ENCODE peak calls at places on chromosomes 7 and 10, in four cellular contexts. One of them, this sample, is unnamed. For H3K4me1, the result is how much of the 10 kb centered on the place peaks cover.

GRCh38 chr7:136309407-136309806 is 332.2 kb upstream of the MTPN start:
- DNase-seq in K562: no peak
- DNase-seq in H1: no peak
- DNase-seq in fibroblast of lung: no peak
- DNase-seq in this sample: no peak

GRCh38 chr7:55365103-55365679 is at the start of gene LANCL2:
- DNase-seq in fibroblast of lung: peak
- DNase-seq in H1: no peak
- DNase-seq in K562: peak
- DNase-seq in this sample: no peak

GRCh38 chr10:93204494-93205485 is 131.1 kb downstream of the CYP26A1 start:
- DNase-seq in fibroblast of lung: no peak
- DNase-seq in K562: no peak
- DNase-seq in H1: no peak
- DNase-seq in this sample: no peak

GRCh38 chr7:44767134-44767911 is 18.7 kb downstream of the ZMIZ2 start:
- DNase-seq in K562: no peak
- DNase-seq in fibroblast of lung: no peak
- DNase-seq in H1: no peak
- DNase-seq in this sample: no peak

GRCh38 chr10:1154531-1154930 is 98.3 kb downstream of the WDR37 start:
- DNase-seq in fibroblast of lung: no peak
- DNase-seq in H1: peak
- DNase-seq in K562: no peak
- DNase-seq in this sample: no peak

GRCh38 chr10:30048768-30049507 is 10.4 kb downstream of the JCAD start:
- DNase-seq in H1: no peak
- DNase-seq in fibroblast of lung: no peak
- DNase-seq in K562: no peak
- DNase-seq in this sample: no peak

GRCh38 chr10:24503627-24504320 is 219.9 kb downstream of the ARHGAP21 start:
- DNase-seq in H1: peak
- DNase-seq in K562: peak
- DNase-seq in fibroblast of lung: peak
- DNase-seq in this sample: peak

GRCh38 chr10:50567384-50567783 is 56.4 kb downstream of the SGMS1 start:
- DNase-seq in fibroblast of lung: no peak
- DNase-seq in K562: no peak
- DNase-seq in H1: no peak
- DNase-seq in this sample: no peak

GRCh38 chr7:105641236-105641810 is 60.0 kb upstream of the EFCAB10 start:
- DNase-seq in H1: no peak
- DNase-seq in K562: no peak
- DNase-seq in fibroblast of lung: no peak
- DNase-seq in this sample: no peak

GRCh38 chr7:32223721-32224120 is 153.5 kb upstream of the PDE1C start:
- DNase-seq in K562: no peak
- DNase-seq in fibroblast of lung: no peak
- DNase-seq in H1: peak
- DNase-seq in this sample: no peak

GRCh38 chr7:50266893-50267386 is 37.6 kb upstream of the IKZF1 start:
- DNase-seq in H1: no peak
- DNase-seq in fibroblast of lung: no peak
- DNase-seq in K562: peak
- DNase-seq in this sample: no peak

GRCh38 chr10:11243425-11244222 is 226.0 kb downstream of the CELF2 start:
- DNase-seq in K562: no peak
- DNase-seq in H1: no peak
- DNase-seq in fibroblast of lung: peak
- DNase-seq in this sample: no peak

GRCh38 chr10:111077715-111078504 is 1.1 kb downstream of the ADRA2A start:
- DNase-seq in K562: no peak
- DNase-seq in H1: peak
- DNase-seq in fibroblast of lung: no peak
- DNase-seq in this sample: no peak

GRCh38 chr7:100585511-100586265 is at the start of gene LRCH4:
- DNase-seq in fibroblast of lung: peak
- DNase-seq in K562: peak
- DNase-seq in H1: peak
- DNase-seq in this sample: peak

GRCh38 chr7:20435305-20435704 is 104.6 kb downstream of the ITGB8 start:
- DNase-seq in H1: no peak
- DNase-seq in fibroblast of lung: peak
- DNase-seq in K562: no peak
- DNase-seq in this sample: no peak

GRCh38 chr10:48772059-48772458 is 87.4 kb downstream of the WDFY4 start:
- DNase-seq in H1: no peak
- DNase-seq in K562: no peak
- DNase-seq in fibroblast of lung: no peak
- DNase-seq in this sample: no peak

GRCh38 chr10:78981970-78982281 is 86.8 kb upstream of the ZMIZ1 start:
- DNase-seq in H1: no peak
- DNase-seq in K562: no peak
- DNase-seq in fibroblast of lung: no peak
- DNase-seq in this sample: no peak

GRCh38 chr7:51224811-51225581 is 91.6 kb downstream of the COBL start:
- DNase-seq in fibroblast of lung: no peak
- DNase-seq in K562: no peak
- DNase-seq in H1: peak
- DNase-seq in this sample: peak

GRCh38 chr7:157004050-157004838 is 6.2 kb downstream of the MNX1 start:
- DNase-seq in K562: no peak
- DNase-seq in fibroblast of lung: peak
- DNase-seq in H1: no peak
- DNase-seq in this sample: no peak

GRCh38 chr10:73859441-73860049 is 14.8 kb downstream of the CAMK2G start:
- DNase-seq in K562: no peak
- DNase-seq in fibroblast of lung: no peak
- DNase-seq in H1: no peak
- DNase-seq in this sample: no peak

GRCh38 chr10:79300711-79301110 is 46.6 kb upstream of the PPIF start:
- DNase-seq in fibroblast of lung: no peak
- DNase-seq in H1: no peak
- DNase-seq in K562: no peak
- DNase-seq in this sample: no peak

GRCh38 chr10:31353574-31353973 is 34.6 kb downstream of the ZEB1 start:
- DNase-seq in H1: no peak
- DNase-seq in fibroblast of lung: peak
- DNase-seq in K562: no peak
- DNase-seq in this sample: peak

GRCh38 chr10:3406556-3406955 is 234.0 kb upstream of the PITRM1 start:
- DNase-seq in K562: no peak
- DNase-seq in H1: no peak
- DNase-seq in fibroblast of lung: no peak
- DNase-seq in this sample: no peak

GRCh38 chr10:27446091-27446918 is 57.8 kb upstream of the RAB18 start:
- DNase-seq in H1: no peak
- DNase-seq in fibroblast of lung: peak
- DNase-seq in K562: no peak
- DNase-seq in this sample: peak

DNA sequence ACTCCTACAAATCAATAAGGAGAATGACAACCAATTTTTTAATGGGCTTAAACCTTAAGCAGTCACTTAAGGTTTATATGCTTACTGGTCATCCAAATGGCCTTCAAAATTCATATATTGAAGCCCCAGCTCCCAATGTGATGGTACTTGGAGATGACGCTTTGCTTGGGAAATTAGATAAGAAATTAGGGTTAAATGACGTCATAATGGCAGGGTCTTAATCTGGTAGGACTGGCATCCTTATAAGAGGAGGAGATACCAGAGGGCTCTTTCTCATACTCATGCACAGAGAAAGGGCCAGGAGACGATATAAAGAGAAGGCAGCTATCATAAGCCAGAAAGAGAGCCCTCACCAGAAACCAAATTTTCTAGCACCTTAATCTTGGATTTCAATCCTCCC is 350.8 kb upstream of the NFE2L3 start:
- DNase-seq in fibroblast of lung: no peak
- DNase-seq in K562: no peak
- DNase-seq in H1: no peak
- DNase-seq in this sample: no peak
- H3K4me1 ChIP-seq in fibroblast of lung: under half
- H3K4me1 ChIP-seq in K562: under half
- H3K4me1 ChIP-seq in H1: under half
- H3K4me1 ChIP-seq in this sample: under half

GRCh38 chr7:137342751-137343482 is 616 bp downstream of the PTN start:
- DNase-seq in fibroblast of lung: no peak
- DNase-seq in H1: no peak
- DNase-seq in K562: no peak
- DNase-seq in this sample: peak
- H2AFZ ChIP-seq in fibroblast of lung: peak
- H2AFZ ChIP-seq in H1: peak
- H2AFZ ChIP-seq in K562: no peak
- H2AFZ ChIP-seq in this sample: peak

GRCh38 chr7:96346291-96346953 is 24.5 kb upstream of the SLC25A13 start:
- DNase-seq in K562: no peak
- DNase-seq in fibroblast of lung: no peak
- DNase-seq in H1: no peak
- DNase-seq in this sample: no peak
- H3K4me1 ChIP-seq in K562: under half
- H3K4me1 ChIP-seq in fibroblast of lung: under half
- H3K4me1 ChIP-seq in H1: under half
- H3K4me1 ChIP-seq in this sample: under half

DNA sequence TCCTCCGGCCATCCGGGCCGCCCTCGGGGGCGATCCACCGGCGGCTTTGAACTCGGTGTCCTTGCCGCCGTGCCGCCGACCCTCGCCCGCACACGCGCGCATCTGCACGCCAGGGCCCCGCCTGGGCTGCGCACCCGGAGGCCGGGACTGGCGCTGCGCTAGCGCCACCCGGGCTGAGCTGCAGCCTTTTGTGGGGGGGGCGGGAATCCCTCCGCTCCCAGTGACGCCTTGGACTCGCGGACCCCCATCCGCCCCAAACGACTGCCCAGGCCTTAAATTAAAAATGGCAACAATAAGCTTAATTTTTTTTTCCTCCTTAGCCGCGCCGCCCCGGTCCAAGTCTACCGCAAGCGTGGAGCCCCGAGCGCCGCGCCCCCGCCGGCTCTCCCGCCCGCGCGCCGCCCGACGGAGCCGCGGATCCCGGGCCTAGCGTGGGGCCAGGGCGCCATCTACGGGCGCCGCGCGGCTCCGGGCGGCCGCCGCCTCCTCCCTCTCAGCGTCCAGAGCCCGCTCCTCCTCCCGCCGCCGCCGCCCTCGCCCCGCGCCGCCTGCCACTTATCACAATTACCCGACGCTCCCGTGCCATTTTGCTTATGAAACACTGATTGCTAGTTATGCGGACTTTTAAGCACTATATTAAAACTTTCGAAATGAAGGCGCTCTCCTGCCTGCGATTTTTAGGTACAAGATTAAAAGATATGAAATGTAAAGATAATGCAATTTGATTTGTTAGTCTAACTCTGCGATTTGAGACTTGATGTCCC is 7.5 kb upstream of the EBF3 start:
- DNase-seq in fibroblast of lung: peak
- DNase-seq in K562: peak
- DNase-seq in H1: peak
- DNase-seq in this sample: no peak
- H2AFZ ChIP-seq in fibroblast of lung: no peak
- H2AFZ ChIP-seq in K562: no peak
- H2AFZ ChIP-seq in H1: no peak
- H2AFZ ChIP-seq in this sample: no peak

GRCh38 chr7:107937514-107937913 is 46.5 kb downstream of the DLD start:
- DNase-seq in fibroblast of lung: no peak
- DNase-seq in H1: no peak
- DNase-seq in K562: no peak
- DNase-seq in this sample: peak
- H3K4me1 ChIP-seq in fibroblast of lung: under half
- H3K4me1 ChIP-seq in H1: under half
- H3K4me1 ChIP-seq in K562: under half
- H3K4me1 ChIP-seq in this sample: under half

DNA sequence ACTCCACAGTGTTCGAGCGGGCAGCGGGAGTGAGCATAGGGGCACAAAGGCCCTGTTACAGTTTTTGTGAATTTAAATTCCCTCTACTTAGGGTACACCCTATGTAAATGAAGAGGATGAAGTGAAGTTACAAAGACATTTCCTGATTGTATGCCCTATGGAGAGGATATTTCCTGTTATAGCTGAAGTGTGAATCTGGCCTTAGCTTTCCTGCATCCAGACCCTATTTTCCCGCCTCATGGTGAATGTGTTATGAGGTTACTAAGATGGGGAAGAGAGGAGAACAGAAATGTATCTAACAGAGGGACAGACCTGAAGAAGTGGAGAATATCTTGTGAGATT is 37.8 kb upstream of the COMMD3 start:
- DNase-seq in fibroblast of lung: no peak
- DNase-seq in H1: no peak
- DNase-seq in K562: no peak
- DNase-seq in this sample: no peak
- H2AFZ ChIP-seq in fibroblast of lung: no peak
- H2AFZ ChIP-seq in H1: no peak
- H2AFZ ChIP-seq in K562: peak
- H2AFZ ChIP-seq in this sample: no peak

This sample was measured in mammary epithelial cell.